ENCODE peak calls at places on chromosomes 11 and 22, in nine cellular contexts. One of them, this sample, is unnamed.

GRCh38 chr11:129804012-129804411 is 11.6 kb upstream of the TMEM45B start:
- DNase-seq in GM23248: no peak
- DNase-seq in neural progenitor cell: no peak
- DNase-seq in astrocyte: no peak
- DNase-seq in pancreas: no peak
- DNase-seq in left ventricle myocardium inferior: no peak
- DNase-seq in sigmoid colon: no peak
- DNase-seq in cardiac muscle cell: no peak
- DNase-seq in NT2/D1: no peak
- DNase-seq in this sample: no peak

GRCh38 chr11:31817054-31817620 is 6.0 kb upstream of the PAX6 start:
- DNase-seq in GM23248: no peak
- DNase-seq in neural progenitor cell: peak; percentile 86
- DNase-seq in astrocyte: peak; percentile 21
- DNase-seq in pancreas: peak; percentile 60
- DNase-seq in left ventricle myocardium inferior: no peak
- DNase-seq in sigmoid colon: peak; percentile 52
- DNase-seq in cardiac muscle cell: no peak
- DNase-seq in NT2/D1: no peak
- DNase-seq in this sample: no peak

GRCh38 chr11:83272627-83273026 is 13.5 kb downstream of the CCDC90B start:
- DNase-seq in GM23248: peak; percentile 89
- DNase-seq in neural progenitor cell: no peak
- DNase-seq in astrocyte: peak; percentile 81
- DNase-seq in pancreas: no peak
- DNase-seq in left ventricle myocardium inferior: no peak
- DNase-seq in sigmoid colon: no peak
- DNase-seq in cardiac muscle cell: no peak
- DNase-seq in NT2/D1: no peak
- DNase-seq in this sample: no peak

GRCh38 chr11:65882191-65883057 is 2.8 kb downstream of the CTSW start:
- DNase-seq in GM23248: no peak
- DNase-seq in neural progenitor cell: no peak
- DNase-seq in astrocyte: no peak
- DNase-seq in pancreas: no peak
- DNase-seq in left ventricle myocardium inferior: no peak
- DNase-seq in sigmoid colon: peak; percentile 67
- DNase-seq in cardiac muscle cell: no peak
- DNase-seq in NT2/D1: no peak
- DNase-seq in this sample: no peak

GRCh38 chr11:75831915-75832502 is 17.0 kb downstream of the UVRAG start:
- DNase-seq in GM23248: no peak
- DNase-seq in neural progenitor cell: no peak
- DNase-seq in astrocyte: no peak
- DNase-seq in pancreas: no peak
- DNase-seq in left ventricle myocardium inferior: no peak
- DNase-seq in sigmoid colon: no peak
- DNase-seq in cardiac muscle cell: peak; percentile 43
- DNase-seq in NT2/D1: no peak
- DNase-seq in this sample: no peak

GRCh38 chr11:70467196-70468085 is 69.1 kb downstream of the CTTN start:
- DNase-seq in GM23248: peak; percentile 67
- DNase-seq in neural progenitor cell: peak; percentile 80
- DNase-seq in astrocyte: no peak
- DNase-seq in pancreas: peak; percentile 88
- DNase-seq in left ventricle myocardium inferior: peak; percentile 53
- DNase-seq in sigmoid colon: no peak
- DNase-seq in cardiac muscle cell: peak; percentile 77
- DNase-seq in NT2/D1: peak; percentile 38
- DNase-seq in this sample: peak; percentile 43

GRCh38 chr11:82234256-82234655 is 499.4 kb downstream of the FAM181B start:
- DNase-seq in GM23248: no peak
- DNase-seq in neural progenitor cell: no peak
- DNase-seq in astrocyte: no peak
- DNase-seq in pancreas: no peak
- DNase-seq in left ventricle myocardium inferior: no peak
- DNase-seq in sigmoid colon: no peak
- DNase-seq in cardiac muscle cell: no peak
- DNase-seq in NT2/D1: no peak
- DNase-seq in this sample: no peak

GRCh38 chr22:27063381-27063780 is 406.0 kb downstream of the MIAT start:
- DNase-seq in GM23248: no peak
- DNase-seq in neural progenitor cell: no peak
- DNase-seq in astrocyte: no peak
- DNase-seq in pancreas: no peak
- DNase-seq in left ventricle myocardium inferior: no peak
- DNase-seq in sigmoid colon: no peak
- DNase-seq in cardiac muscle cell: no peak
- DNase-seq in NT2/D1: no peak
- DNase-seq in this sample: no peak

GRCh38 chr22:46088541-46089311 is 61.6 kb upstream of the PPARA start:
- DNase-seq in GM23248: peak; percentile 91
- DNase-seq in neural progenitor cell: no peak
- DNase-seq in astrocyte: peak; percentile 76
- DNase-seq in pancreas: peak; percentile 77
- DNase-seq in left ventricle myocardium inferior: peak; percentile 60
- DNase-seq in sigmoid colon: peak; percentile 83
- DNase-seq in cardiac muscle cell: no peak
- DNase-seq in NT2/D1: no peak
- DNase-seq in this sample: no peak

GRCh38 chr22:30178180-30179126 is 68.1 kb downstream of the LIF start:
- DNase-seq in GM23248: peak; percentile 24
- DNase-seq in neural progenitor cell: peak; percentile 19
- DNase-seq in astrocyte: no peak
- DNase-seq in pancreas: no peak
- DNase-seq in left ventricle myocardium inferior: no peak
- DNase-seq in sigmoid colon: no peak
- DNase-seq in cardiac muscle cell: no peak
- DNase-seq in NT2/D1: no peak
- DNase-seq in this sample: no peak

GRCh38 chr11:45285931-45286632 is at the start of gene SYT13:
- DNase-seq in GM23248: no peak
- DNase-seq in neural progenitor cell: peak; percentile 90
- DNase-seq in astrocyte: no peak
- DNase-seq in pancreas: peak; percentile 87
- DNase-seq in left ventricle myocardium inferior: no peak
- DNase-seq in sigmoid colon: no peak
- DNase-seq in cardiac muscle cell: peak; percentile 75
- DNase-seq in NT2/D1: peak; percentile 77
- DNase-seq in this sample: no peak

GRCh38 chr11:122180435-122180834 is 64.4 kb upstream of the BLID start:
- DNase-seq in GM23248: peak; percentile 98
- DNase-seq in neural progenitor cell: no peak
- DNase-seq in astrocyte: peak; percentile 97
- DNase-seq in pancreas: no peak
- DNase-seq in left ventricle myocardium inferior: no peak
- DNase-seq in sigmoid colon: no peak
- DNase-seq in cardiac muscle cell: no peak
- DNase-seq in NT2/D1: no peak
- DNase-seq in this sample: no peak

GRCh38 chr22:43850529-43850928 is 11.8 kb downstream of the SULT4A1 start:
- DNase-seq in GM23248: no peak
- DNase-seq in neural progenitor cell: no peak
- DNase-seq in astrocyte: no peak
- DNase-seq in pancreas: peak; percentile 49
- DNase-seq in left ventricle myocardium inferior: no peak
- DNase-seq in sigmoid colon: peak; percentile 36
- DNase-seq in cardiac muscle cell: no peak
- DNase-seq in NT2/D1: no peak
- DNase-seq in this sample: no peak

GRCh38 chr11:44658451-44658850 is 68.3 kb upstream of the TSPAN18 start:
- DNase-seq in GM23248: peak; percentile 7
- DNase-seq in neural progenitor cell: peak; percentile 35
- DNase-seq in astrocyte: no peak
- DNase-seq in pancreas: no peak
- DNase-seq in left ventricle myocardium inferior: no peak
- DNase-seq in sigmoid colon: no peak
- DNase-seq in cardiac muscle cell: peak; percentile 53
- DNase-seq in NT2/D1: no peak
- DNase-seq in this sample: peak; percentile 9

GRCh38 chr11:130371004-130371590 is 56.4 kb upstream of the ZBTB44 start:
- DNase-seq in GM23248: no peak
- DNase-seq in neural progenitor cell: no peak
- DNase-seq in astrocyte: no peak
- DNase-seq in pancreas: no peak
- DNase-seq in left ventricle myocardium inferior: no peak
- DNase-seq in sigmoid colon: no peak
- DNase-seq in cardiac muscle cell: no peak
- DNase-seq in NT2/D1: no peak
- DNase-seq in this sample: no peak

GRCh38 chr22:47370448-47371262 is 608.2 kb downstream of the TBC1D22A start:
- DNase-seq in GM23248: no peak
- DNase-seq in neural progenitor cell: no peak
- DNase-seq in astrocyte: no peak
- DNase-seq in pancreas: no peak
- DNase-seq in left ventricle myocardium inferior: no peak
- DNase-seq in sigmoid colon: no peak
- DNase-seq in cardiac muscle cell: no peak
- DNase-seq in NT2/D1: no peak
- DNase-seq in this sample: no peak

GRCh38 chr22:28232231-28232630 is 313.2 kb upstream of the PITPNB start:
- DNase-seq in GM23248: no peak
- DNase-seq in neural progenitor cell: peak; percentile 24
- DNase-seq in astrocyte: no peak
- DNase-seq in pancreas: no peak
- DNase-seq in left ventricle myocardium inferior: no peak
- DNase-seq in sigmoid colon: no peak
- DNase-seq in cardiac muscle cell: no peak
- DNase-seq in NT2/D1: no peak
- DNase-seq in this sample: no peak

DNA sequence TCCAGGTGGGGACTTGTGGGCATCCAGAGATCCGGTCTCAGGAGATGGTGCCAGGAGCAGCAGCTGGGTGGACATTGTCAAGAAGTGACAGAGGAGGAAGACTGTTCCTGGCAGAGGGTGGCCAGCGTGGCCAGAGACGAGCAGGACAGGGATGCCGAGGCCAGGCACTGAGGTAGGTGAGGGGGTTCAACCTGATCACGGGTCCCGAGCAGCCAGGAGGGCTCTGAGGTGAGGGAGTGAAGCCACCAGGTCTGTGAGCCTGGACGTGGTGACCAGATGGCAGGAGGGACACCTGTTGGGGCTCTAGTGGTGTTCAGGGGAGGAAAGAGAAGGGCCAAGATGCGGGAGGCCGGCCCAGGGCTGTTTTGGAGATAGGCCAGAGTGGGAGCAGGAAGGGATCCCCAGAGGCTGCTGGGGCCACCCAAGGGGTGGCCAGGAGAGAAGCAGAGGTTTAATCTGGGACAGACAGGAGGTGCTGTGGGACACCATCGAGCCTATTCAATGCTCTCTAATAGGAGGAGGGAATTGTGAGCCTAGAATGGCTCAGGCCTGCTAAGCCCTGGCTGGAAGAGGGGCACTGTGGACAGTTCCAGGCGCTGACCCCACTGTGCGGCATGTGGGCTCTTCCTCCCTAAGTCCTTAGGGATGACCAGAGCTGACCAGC is 6.3 kb downstream of the PPM1F start:
- DNase-seq in GM23248: no peak
- DNase-seq in neural progenitor cell: no peak
- DNase-seq in astrocyte: no peak
- DNase-seq in pancreas: no peak
- DNase-seq in left ventricle myocardium inferior: no peak
- DNase-seq in sigmoid colon: no peak
- DNase-seq in cardiac muscle cell: no peak
- DNase-seq in NT2/D1: no peak
- DNase-seq in this sample: no peak
- H3K4me1 ChIP-seq in GM23248: peaks cover 27% of the 10 kb centered on the region
- H3K4me1 ChIP-seq in neural progenitor cell: peaks cover 6% of the 10 kb centered on the region
- H3K4me1 ChIP-seq in astrocyte: peaks cover 30% of the 10 kb centered on the region
- H3K4me1 ChIP-seq in pancreas: no peaks in the 10 kb centered on the region
- H3K4me1 ChIP-seq in left ventricle myocardium inferior: peaks cover 98% of the 10 kb centered on the region
- H3K4me1 ChIP-seq in sigmoid colon: no peaks in the 10 kb centered on the region
- H3K4me1 ChIP-seq in cardiac muscle cell: peaks cover 12% of the 10 kb centered on the region
- H3K4me1 ChIP-seq in NT2/D1: peaks cover 2% of the 10 kb centered on the region
- H3K4me1 ChIP-seq in this sample: no peaks in the 10 kb centered on the region

GRCh38 chr11:20362481-20362880 is 1.0 kb upstream of the HTATIP2 start:
- DNase-seq in GM23248: no peak
- DNase-seq in neural progenitor cell: no peak
- DNase-seq in astrocyte: no peak
- DNase-seq in pancreas: no peak
- DNase-seq in left ventricle myocardium inferior: no peak
- DNase-seq in sigmoid colon: no peak
- DNase-seq in cardiac muscle cell: no peak
- DNase-seq in NT2/D1: no peak
- DNase-seq in this sample: no peak
- H3K4me3 ChIP-seq in GM23248: no peak overlapping the region
- H3K4me3 ChIP-seq in neural progenitor cell: no peak overlapping the region
- H3K4me3 ChIP-seq in astrocyte: no peak overlapping the region
- H3K4me3 ChIP-seq in pancreas: no peak overlapping the region
- H3K4me3 ChIP-seq in left ventricle myocardium inferior: no peak overlapping the region
- H3K4me3 ChIP-seq in sigmoid colon: no peak overlapping the region
- H3K4me3 ChIP-seq in cardiac muscle cell: no peak overlapping the region
- H3K4me3 ChIP-seq in NT2/D1: no peak overlapping the region
- H3K4me3 ChIP-seq in this sample: no peak overlapping the region

GRCh38 chr11:72675221-72675620 is 999 bp upstream of the PDE2A start:
- DNase-seq in GM23248: no peak
- DNase-seq in neural progenitor cell: no peak
- DNase-seq in astrocyte: no peak
- DNase-seq in pancreas: no peak
- DNase-seq in left ventricle myocardium inferior: no peak
- DNase-seq in sigmoid colon: no peak
- DNase-seq in cardiac muscle cell: no peak
- DNase-seq in NT2/D1: no peak
- DNase-seq in this sample: no peak

GRCh38 chr11:72673284-72673942 is 809 bp downstream of the PDE2A start:
- DNase-seq in GM23248: no peak
- DNase-seq in neural progenitor cell: peak; percentile 66
- DNase-seq in astrocyte: no peak
- DNase-seq in pancreas: no peak
- DNase-seq in left ventricle myocardium inferior: no peak
- DNase-seq in sigmoid colon: no peak
- DNase-seq in cardiac muscle cell: peak; percentile 79
- DNase-seq in NT2/D1: no peak
- DNase-seq in this sample: no peak

GRCh38 chr11:72676874-72677341 is 2.7 kb upstream of the PDE2A start:
- DNase-seq in GM23248: peak; percentile 73
- DNase-seq in neural progenitor cell: peak; percentile 95
- DNase-seq in astrocyte: peak; percentile 10
- DNase-seq in pancreas: peak; percentile 88
- DNase-seq in left ventricle myocardium inferior: peak; percentile 58
- DNase-seq in sigmoid colon: no peak
- DNase-seq in cardiac muscle cell: peak; percentile 93
- DNase-seq in NT2/D1: peak; percentile 79
- DNase-seq in this sample: peak; percentile 55

GRCh38 chr11:72672839-72673238 is 1.4 kb downstream of the PDE2A start:
- DNase-seq in GM23248: no peak
- DNase-seq in neural progenitor cell: no peak
- DNase-seq in astrocyte: no peak
- DNase-seq in pancreas: no peak
- DNase-seq in left ventricle myocardium inferior: no peak
- DNase-seq in sigmoid colon: no peak
- DNase-seq in cardiac muscle cell: no peak
- DNase-seq in NT2/D1: no peak
- DNase-seq in this sample: no peak

GRCh38 chr11:72673943-72674828 is at the start of gene PDE2A:
- DNase-seq in GM23248: no peak
- DNase-seq in neural progenitor cell: peak; percentile 65
- DNase-seq in astrocyte: no peak
- DNase-seq in pancreas: no peak
- DNase-seq in left ventricle myocardium inferior: no peak
- DNase-seq in sigmoid colon: no peak
- DNase-seq in cardiac muscle cell: no peak
- DNase-seq in NT2/D1: peak; percentile 49
- DNase-seq in this sample: no peak
- H3K27me3 ChIP-seq in GM23248: peaks cover 57% of the 10 kb centered on the region
- H3K27me3 ChIP-seq in neural progenitor cell: peaks cover 63% of the 10 kb centered on the region
- H3K27me3 ChIP-seq in astrocyte: peaks cover 58% of the 10 kb centered on the region
- H3K27me3 ChIP-seq in pancreas: no peaks in the 10 kb centered on the region
- H3K27me3 ChIP-seq in left ventricle myocardium inferior: peaks cover 73% of the 10 kb centered on the region
- H3K27me3 ChIP-seq in sigmoid colon: peaks cover 80% of the 10 kb centered on the region
- H3K27me3 ChIP-seq in cardiac muscle cell: peaks cover 36% of the 10 kb centered on the region
- H3K27me3 ChIP-seq in NT2/D1: peaks cover 25% of the 10 kb centered on the region
- H3K27me3 ChIP-seq in this sample: peaks cover 36% of the 10 kb centered on the region

GRCh38 chr11:47518212-47518959 is 34.5 kb downstream of the CELF1 start:
- DNase-seq in GM23248: no peak
- DNase-seq in neural progenitor cell: no peak
- DNase-seq in astrocyte: no peak
- DNase-seq in pancreas: no peak
- DNase-seq in left ventricle myocardium inferior: no peak
- DNase-seq in sigmoid colon: no peak
- DNase-seq in cardiac muscle cell: no peak
- DNase-seq in NT2/D1: no peak
- DNase-seq in this sample: no peak
- H3K4me1 ChIP-seq in GM23248: peaks cover 30% of the 10 kb centered on the region
- H3K4me1 ChIP-seq in neural progenitor cell: peaks cover 8% of the 10 kb centered on the region
- H3K4me1 ChIP-seq in astrocyte: peaks cover 18% of the 10 kb centered on the region
- H3K4me1 ChIP-seq in pancreas: peaks cover 4% of the 10 kb centered on the region
- H3K4me1 ChIP-seq in left ventricle myocardium inferior: peaks cover 100% of the 10 kb centered on the region
- H3K4me1 ChIP-seq in sigmoid colon: no peaks in the 10 kb centered on the region
- H3K4me1 ChIP-seq in cardiac muscle cell: peaks cover 45% of the 10 kb centered on the region
- H3K4me1 ChIP-seq in NT2/D1: peaks cover 9% of the 10 kb centered on the region
- H3K4me1 ChIP-seq in this sample: peaks cover 8% of the 10 kb centered on the region